ENCODE peak calls at places on chromosome 7, in five cellular contexts. R is LoVo; C is cardiac muscle cell; T is CD8-positive, alpha-beta T cell; D is activated CD4-positive, CD25-positive, alpha-beta regulatory T cell treated with anti-CD3 and anti-CD28 coated beads, Interleukin-2, amount 50 U/mL, for 72 hours. I is an unnamed sample.

GRCh38 chr7:33905389-33906032 is at the start of gene BMPER:
- DNase-seq in C (peak), D (no peak), T (no peak), R (no peak), I (no peak)

GRCh38 chr7:107152011-107152410 is 16.8 kb upstream of the HBP1 start:
- DNase-seq in D (no peak), R (peak), T (no peak), C (no peak), I (no peak)

GRCh38 chr7:1144269-1144771 is 15.7 kb downstream of the ZFAND2A start:
- DNase-seq in C (no peak), D (no peak), R (no peak), T (no peak), I (no peak)

GRCh38 chr7:105639677-105640493 is 58.6 kb upstream of the EFCAB10 start:
- DNase-seq in D (no peak), T (no peak), C (peak), R (no peak), I (no peak)

GRCh38 chr7:132557489-132558044 is 18.7 kb downstream of the PLXNA4 start:
- DNase-seq in D (no peak), C (no peak), T (no peak), R (no peak), I (no peak)

GRCh38 chr7:66804001-66804400 is 63.5 kb downstream of the RABGEF1 start:
- DNase-seq in R (no peak), C (no peak), D (no peak), T (no peak), I (no peak)

GRCh38 chr7:112665709-112666108 is 124.5 kb downstream of the TMEM168 start:
- DNase-seq in D (no peak), C (peak), R (no peak), T (no peak), I (no peak)

GRCh38 chr7:372939-373791 is 83.2 kb downstream of the FOXL3 start:
- DNase-seq in C (no peak), R (no peak), D (peak), T (peak), I (no peak)

GRCh38 chr7:635227-635626 is 91.3 kb upstream of the DNAAF5 start:
- DNase-seq in C (no peak), D (peak), R (no peak), T (no peak), I (no peak)

GRCh38 chr7:18016547-18017444 is 10.8 kb downstream of the PRPS1L1 start:
- DNase-seq in T (no peak), R (no peak), D (no peak), C (no peak), I (no peak)

GRCh38 chr7:69656890-69657289 is 58.6 kb downstream of the AUTS2 start:
- DNase-seq in C (no peak), T (no peak), D (no peak), R (no peak), I (no peak)

GRCh38 chr7:128783143-128783799 is 7.7 kb upstream of the OPN1SW start:
- DNase-seq in C (peak), T (no peak), R (no peak), D (no peak), I (peak)

GRCh38 chr7:5218564-5219360 is 28.7 kb downstream of the WIPI2 start:
- DNase-seq in D (no peak), T (no peak), C (no peak), R (no peak), I (no peak)

GRCh38 chr7:114787556-114787955 is 134.3 kb upstream of the MDFIC start:
- DNase-seq in T (no peak), R (no peak), D (no peak), C (no peak), I (no peak)

GRCh38 chr7:70728873-70729552 is 402.9 kb upstream of the GALNT17 start:
- DNase-seq in R (no peak), D (no peak), T (no peak), C (no peak), I (no peak)

GRCh38 chr7:46786221-46786951 is 795.5 kb downstream of the TNS3 start:
- DNase-seq in R (no peak), D (no peak), T (no peak), C (no peak), I (no peak)